ENCODE peak calls at places on chromosomes 6 and 20, in eight cellular contexts. A is astrocyte of the spinal cord; Q is CD8-positive, alpha-beta T cell; W is hepatocyte; P is kidney; F is colonic mucosa; M is AG04450; H is DND-41. K is an unnamed sample.

GRCh38 chr6:163460307-163460782 is 45.8 kb downstream of the QKI start:
- DNase-seq in P (no peak), Q (no peak), A (peak), W (no peak), H (peak), M (no peak), F (no peak), K (peak)

GRCh38 chr6:137723273-137724017 is 143.6 kb upstream of the TNFAIP3 start:
- DNase-seq in F (peak), W (peak), P (no peak), H (no peak), A (no peak), Q (no peak), M (no peak), K (no peak)

GRCh38 chr20:671252-672030 is 4.2 kb downstream of the SCRT2 start:
- DNase-seq in Q (no peak), F (no peak), A (no peak), H (no peak), W (no peak), P (no peak), M (no peak), K (no peak)

GRCh38 chr6:3466488-3467219 is 9.8 kb upstream of the SLC22A23 start:
- DNase-seq in Q (no peak), H (no peak), P (no peak), M (no peak), W (no peak), A (no peak), F (no peak), K (no peak)

GRCh38 chr6:4608361-4609115 is 167.7 kb upstream of the CDYL start:
- DNase-seq in M (no peak), H (no peak), A (no peak), P (peak), W (no peak), F (no peak), Q (no peak), K (no peak)

GRCh38 chr20:24634855-24635254 is 165.4 kb downstream of the SYNDIG1 start:
- DNase-seq in H (no peak), A (peak), M (peak), F (no peak), W (peak), P (peak), Q (no peak), K (peak)

GRCh38 chr6:159306134-159306537 is 136.9 kb downstream of the FNDC1 start:
- DNase-seq in Q (no peak), H (no peak), W (no peak), F (no peak), P (no peak), M (no peak), A (no peak), K (no peak)

GRCh38 chr6:148800535-148800934 is 53.7 kb downstream of the UST start:
- DNase-seq in H (no peak), W (no peak), Q (no peak), M (no peak), A (no peak), P (no peak), F (no peak), K (no peak)

GRCh38 chr20:35742741-35743523 is 872 bp upstream of the RBM39 start:
- DNase-seq in F (no peak), M (no peak), H (no peak), A (peak), P (no peak), Q (no peak), W (peak), K (no peak)

GRCh38 chr6:44219053-44219814 is 2.5 kb downstream of the MYMX start:
- DNase-seq in Q (no peak), W (peak), P (peak), F (peak), M (no peak), H (peak), A (peak), K (no peak)

GRCh38 chr6:119966484-119966883 is 616.9 kb upstream of the MAN1A1 start:
- DNase-seq in F (no peak), P (no peak), H (peak), W (no peak), M (no peak), Q (no peak), A (no peak), K (peak)

GRCh38 chr6:142542704-142543233 is 241.0 kb downstream of the ADGRG6 start:
- DNase-seq in A (peak), P (no peak), W (peak), M (peak), F (peak), H (no peak), Q (no peak), K (peak)

GRCh38 chr6:107491059-107491609 is 1.2 kb downstream of the SOBP start:
- DNase-seq in W (peak), A (peak), Q (no peak), M (no peak), H (peak), F (peak), P (peak), K (peak)

GRCh38 chr6:105179244-105180065 is at the start of gene POPDC3:
- DNase-seq in A (peak), M (no peak), W (peak), H (no peak), Q (no peak), F (no peak), P (no peak), K (peak)

GRCh38 chr20:38466171-38466570 is 6.5 kb upstream of the RALGAPB start:
- DNase-seq in W (no peak), M (no peak), H (no peak), F (no peak), A (no peak), P (no peak), Q (no peak), K (no peak)

GRCh38 chr6:26743157-26743821 is 83.7 kb upstream of the ZNF322 start:
- DNase-seq in H (no peak), A (peak), M (no peak), W (peak), Q (no peak), P (peak), F (no peak), K (peak)

GRCh38 chr20:5039255-5039657 is 37.9 kb upstream of the SLC23A2 start:
- DNase-seq in Q (peak), F (no peak), M (no peak), A (no peak), W (no peak), P (no peak), H (no peak), K (no peak)

GRCh38 chr6:126976263-126976797 is 142.1 kb upstream of the RSPO3 start:
- DNase-seq in F (no peak), W (no peak), P (no peak), A (no peak), Q (no peak), M (no peak), H (no peak), K (no peak)

GRCh38 chr6:3878048-3878666 is 29.0 kb downstream of the FAM50B start:
- DNase-seq in Q (no peak), M (no peak), A (no peak), H (no peak), F (no peak), P (no peak), W (no peak), K (no peak)

GRCh38 chr20:2234788-2235187 is 61.0 kb upstream of the TGM3 start:
- DNase-seq in M (no peak), P (no peak), H (no peak), W (no peak), Q (no peak), A (peak), F (no peak), K (no peak)

GRCh38 chr20:63505281-63505680 is 6.4 kb upstream of the EEF1A2 start:
- DNase-seq in A (no peak), H (no peak), Q (no peak), W (no peak), F (no peak), P (no peak), M (no peak), K (no peak)

GRCh38 chr6:2583459-2583858 is 167.3 kb downstream of the MYLK4 start:
- DNase-seq in F (no peak), H (no peak), W (no peak), A (no peak), M (no peak), P (no peak), Q (no peak), K (no peak)

GRCh38 chr20:15042723-15043122 is 705.3 kb upstream of the FLRT3 start:
- DNase-seq in F (no peak), P (no peak), M (no peak), A (no peak), W (no peak), H (no peak), Q (no peak), K (no peak)
- TF ChIP-seq CTCF in F (no peak), P (no peak), M (no peak), A (no peak), W (no peak), H (no peak), Q (no peak), K (no peak)

DNA sequence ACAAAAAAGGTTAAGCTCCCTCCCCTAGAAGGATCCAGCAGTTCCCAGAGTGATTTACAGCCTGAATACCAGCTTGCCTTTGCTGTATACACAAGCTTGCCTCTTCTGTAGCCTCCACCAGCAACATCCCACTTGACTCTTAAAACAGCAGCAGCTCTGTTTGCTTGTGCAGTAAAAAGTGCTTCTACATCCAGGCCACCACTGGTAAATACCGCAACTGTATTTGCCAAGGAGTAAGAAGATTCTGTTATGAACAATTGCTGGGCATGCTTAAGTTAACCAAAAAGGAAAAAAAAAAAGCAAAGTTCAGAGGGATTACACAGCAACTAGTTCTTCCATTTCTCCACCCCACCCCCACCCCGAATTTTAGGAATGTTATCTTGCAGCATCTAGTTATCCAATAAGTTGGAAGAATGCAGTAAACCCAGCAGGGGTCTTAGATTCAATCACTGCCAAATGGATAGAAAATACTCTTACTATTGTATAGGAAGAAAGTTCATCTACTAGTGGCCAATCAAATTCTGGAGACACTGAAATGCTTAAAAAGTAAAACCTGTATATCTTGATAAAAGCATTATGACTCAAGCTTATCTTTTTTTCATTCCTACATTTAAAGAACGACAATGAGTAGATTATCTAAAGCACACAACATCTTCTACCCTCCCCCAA is 4.8 kb downstream of the SALL4 start:
- DNase-seq in W (peak), H (no peak), A (peak), M (no peak), P (no peak), F (no peak), Q (no peak), K (no peak)
- H3K4me3 ChIP-seq in W (no peak), H (no peak), A (no peak), M (no peak), P (no peak), F (no peak), Q (no peak), K (no peak)

GRCh38 chr6:24257282-24257681 is 100.6 kb downstream of the DCDC2 start:
- DNase-seq in M (no peak), H (no peak), A (no peak), P (no peak), F (no peak), W (peak), Q (no peak), K (no peak)
- TF ChIP-seq CTCF in M (no peak), H (no peak), A (no peak), P (peak), F (no peak), W (peak), Q (no peak), K (peak)

GRCh38 chr20:33673411-33674293 is 576 bp downstream of the NECAB3 start:
- DNase-seq in P (peak), W (no peak), H (no peak), M (no peak), Q (no peak), A (no peak), F (no peak), K (no peak)

GRCh38 chr20:33673115-33673410 is 1.2 kb downstream of the NECAB3 start:
- DNase-seq in H (no peak), A (no peak), F (no peak), P (peak), Q (no peak), W (no peak), M (no peak), K (no peak)

GRCh38 chr20:33670715-33671499 is 3.3 kb downstream of the NECAB3 start:
- DNase-seq in H (no peak), F (no peak), M (no peak), Q (no peak), P (no peak), W (no peak), A (no peak), K (no peak)

GRCh38 chr20:33671573-33672288 is 2.5 kb downstream of the NECAB3 start:
- DNase-seq in F (no peak), P (no peak), Q (no peak), A (no peak), W (no peak), H (no peak), M (no peak), K (no peak)

GRCh38 chr20:33672426-33673114 is 1.7 kb downstream of the NECAB3 start:
- DNase-seq in A (no peak), M (no peak), H (no peak), F (no peak), W (no peak), P (peak), Q (no peak), K (no peak)
- H3K4me3 ChIP-seq in A (peak), M (peak), H (no peak), F (no peak), W (peak), P (no peak), Q (no peak), K (no peak)

DNA sequence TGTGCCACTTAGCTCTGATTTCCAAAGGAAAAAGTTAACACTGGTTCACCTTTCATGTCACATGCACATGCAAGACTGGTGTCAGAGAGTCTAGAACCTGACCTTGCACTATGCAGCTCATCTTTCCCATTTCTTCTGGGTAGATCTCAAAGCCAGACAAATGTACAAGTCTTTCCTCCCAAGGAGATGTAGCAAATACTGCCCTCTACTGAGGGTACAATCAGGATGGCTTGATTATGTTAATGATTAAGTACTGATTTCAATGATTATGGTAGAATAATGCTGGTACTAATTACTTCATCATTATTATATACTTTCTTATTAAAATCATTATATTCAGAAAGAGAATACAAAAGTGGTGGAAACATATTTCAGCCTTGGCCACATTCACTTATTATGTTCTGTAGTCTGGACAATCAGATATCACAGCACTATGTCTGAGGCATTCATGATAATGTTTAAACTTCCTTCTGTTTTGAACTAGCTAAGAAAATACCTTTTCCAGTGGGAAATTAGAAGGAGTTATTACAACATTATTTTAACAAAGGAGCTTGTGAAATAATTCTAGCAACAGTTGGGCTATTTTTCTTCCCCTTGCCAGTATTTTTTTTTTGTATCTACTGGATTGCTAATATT is 68.5 kb upstream of the FOXO3 start:
- DNase-seq in W (peak), F (no peak), H (no peak), Q (no peak), M (peak), A (peak), P (no peak), K (peak)
- TF ChIP-seq CTCF in W (peak), F (peak), H (peak), Q (peak), M (peak), A (peak), P (peak), K (peak)

GRCh38 chr20:10670521-10671220 is 3.1 kb downstream of the JAG1 start:
- DNase-seq in M (no peak), H (no peak), F (no peak), P (peak), Q (no peak), W (no peak), A (peak), K (no peak)
- H3K4me3 ChIP-seq in M (peak), H (no peak), F (peak), P (peak), Q (no peak), W (peak), A (peak), K (peak)

K was measured in epithelial cell of esophagus.